ENCODE peak calls at places on chromosome 4, in nine cellular contexts. K is HCT116, Q is PC-3, P is SK-N-SH, L is OCI-LY7, A is GM23248, J is neural progenitor cell, M is hepatocyte, G is MM.1S. E is an unnamed sample.
A peak's percentile ranks its signal among the peaks of the same experiment; 100 is the strongest.

GRCh38 chr4:94208918-94209317 is 1.3 kb downstream of the SMARCAD1 start:
- DNase-seq in M (no peak), J (no peak), Q (no peak), P (no peak), G (no peak), K (no peak), L (peak; percentile 17), A (peak; percentile 6), E (no peak)

GRCh38 chr4:32697281-32697814 is 1977.2 kb downstream of the PCDH7 start:
- DNase-seq in A (no peak), P (no peak), Q (no peak), L (peak; percentile 2), M (no peak), G (peak; percentile 41), J (no peak), K (no peak), E (no peak)

GRCh38 chr4:104394409-104394813 is 100.3 kb downstream of the CXXC4 start:
- DNase-seq in L (no peak), M (no peak), G (no peak), K (no peak), A (no peak), P (peak; percentile 10), Q (no peak), J (peak; percentile 24), E (peak; percentile 26)

GRCh38 chr4:83932996-83933395 is 397.1 kb downstream of the GPAT3 start:
- DNase-seq in G (no peak), A (no peak), Q (peak; percentile 59), L (no peak), P (no peak), K (no peak), M (no peak), J (no peak), E (no peak)

GRCh38 chr4:8861576-8862279 is 9.9 kb downstream of the HMX1 start:
- DNase-seq in Q (no peak), M (no peak), K (no peak), P (no peak), L (no peak), J (peak; percentile 70), G (no peak), A (no peak), E (peak; percentile 68)

GRCh38 chr4:155679343-155679742 is 12.7 kb downstream of the GUCY1A1 start:
- DNase-seq in A (peak; percentile 38), J (peak; percentile 16), K (no peak), G (no peak), M (peak; percentile 46), P (no peak), L (no peak), Q (peak; percentile 93), E (no peak)

GRCh38 chr4:200936-201335 is 76.6 kb downstream of the ZNF718 start:
- DNase-seq in L (no peak), J (no peak), K (no peak), M (no peak), Q (no peak), A (no peak), G (no peak), P (no peak), E (no peak)

GRCh38 chr4:26647523-26648224 is 63.8 kb downstream of the TBC1D19 start:
- DNase-seq in L (no peak), A (no peak), K (no peak), P (no peak), J (no peak), M (no peak), Q (no peak), G (no peak), E (peak; percentile 37)

GRCh38 chr4:177093964-177094363 is 215.7 kb upstream of the NEIL3 start:
- DNase-seq in A (no peak), K (no peak), L (no peak), P (peak; percentile 15), Q (no peak), M (no peak), G (peak; percentile 8), J (no peak), E (no peak)

GRCh38 chr4:142353149-142353738 is 492.9 kb downstream of the INPP4B start:
- DNase-seq in K (peak; percentile 69), G (peak; percentile 41), L (peak; percentile 44), Q (peak; percentile 88), P (no peak), J (peak; percentile 85), A (peak; percentile 83), M (peak; percentile 84), E (peak; percentile 81)

GRCh38 chr4:175935016-175935661 is 123.1 kb upstream of the GPM6A start:
- DNase-seq in A (no peak), Q (peak; percentile 85), G (no peak), P (no peak), M (peak; percentile 18), J (no peak), K (peak; percentile 72), L (no peak), E (peak; percentile 50)

GRCh38 chr4:173371292-173372192 is 788 bp downstream of the SAP30 start:
- DNase-seq in A (peak; percentile 90), K (no peak), L (peak; percentile 73), G (peak; percentile 70), M (peak; percentile 78), J (peak; percentile 83), Q (peak; percentile 58), P (peak; percentile 56), E (peak; percentile 69)

GRCh38 chr4:74267998-74268606 is 40.2 kb upstream of the EPGN start:
- DNase-seq in M (peak; percentile 12), K (peak; percentile 87), L (no peak), G (peak; percentile 42), A (peak; percentile 87), J (no peak), P (no peak), Q (peak; percentile 94), E (no peak)

GRCh38 chr4:10962246-10962645 is 277.7 kb upstream of the CLNK start:
- DNase-seq in K (no peak), M (no peak), Q (no peak), L (no peak), P (no peak), J (no peak), G (no peak), A (no peak), E (no peak)

GRCh38 chr4:10963958-10964705 is 279.6 kb upstream of the CLNK start:
- DNase-seq in M (no peak), G (no peak), P (no peak), J (peak; percentile 67), A (no peak), K (no peak), L (no peak), Q (no peak), E (peak; percentile 55)

GRCh38 chr4:10960386-10960785 is 275.8 kb upstream of the CLNK start:
- DNase-seq in L (no peak), J (no peak), G (no peak), A (no peak), K (no peak), Q (no peak), M (no peak), P (no peak), E (no peak)

DNA sequence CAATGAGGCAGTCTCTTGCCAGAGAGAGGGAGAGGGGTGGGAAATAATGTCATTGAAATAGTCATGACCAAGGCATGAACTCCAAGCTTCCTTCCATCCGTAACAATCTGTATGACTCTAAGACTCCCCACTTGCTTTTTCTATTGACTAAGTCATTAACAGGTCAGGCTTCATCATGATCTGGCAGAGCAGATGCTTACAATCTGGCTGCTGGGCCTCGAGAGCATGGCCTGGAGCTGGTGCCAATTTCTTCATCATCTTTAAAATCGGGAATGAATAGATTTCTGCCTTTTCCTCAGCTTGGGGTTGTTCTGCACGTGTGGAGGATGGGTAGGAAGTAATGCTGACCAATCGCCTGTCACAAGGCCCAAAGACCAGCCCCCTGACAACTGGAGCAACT is 280.6 kb upstream of the CLNK start:
- DNase-seq in G (no peak), J (no peak), M (no peak), L (no peak), A (no peak), K (no peak), Q (no peak), P (no peak), E (no peak)
- TF ChIP-seq EZH2phosphoT487 in G (no peak), J (no peak), M (no peak), L (no peak), A (no peak), K (no peak), Q (no peak), P (no peak), E (no peak)

GRCh38 chr4:55055529-55055928 is 69.9 kb downstream of the KDR start:
- DNase-seq in P (no peak), Q (no peak), G (peak; percentile 50), M (no peak), L (no peak), J (no peak), K (no peak), A (no peak), E (no peak)

GRCh38 chr4:55050418-55050950 is 74.9 kb downstream of the KDR start:
- DNase-seq in G (no peak), L (no peak), P (no peak), Q (no peak), A (no peak), M (no peak), J (no peak), K (no peak), E (no peak)

DNA sequence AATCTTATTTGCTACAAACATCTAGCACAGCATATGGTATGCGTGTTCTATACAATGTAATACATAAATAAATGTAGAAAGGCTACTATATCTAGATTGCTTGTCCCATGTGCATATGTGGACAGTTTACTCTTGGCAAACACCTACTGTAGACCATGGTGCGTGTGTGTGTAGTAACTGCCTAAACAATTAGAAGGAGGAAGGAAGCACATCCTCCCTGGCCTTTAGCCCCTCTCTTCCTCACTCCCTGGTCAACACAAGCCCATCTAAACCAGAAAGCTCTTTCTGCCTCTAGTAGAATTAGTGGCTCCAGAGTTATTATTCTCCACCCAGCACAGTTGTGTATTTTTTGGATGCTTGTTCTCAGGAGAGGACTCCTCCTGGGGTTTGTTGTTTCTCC is 73.9 kb downstream of the KDR start:
- DNase-seq in P (no peak), Q (no peak), A (no peak), J (no peak), G (no peak), K (no peak), L (no peak), M (no peak), E (no peak)
- TF ChIP-seq EZH2phosphoT487 in P (no peak), Q (no peak), A (no peak), J (no peak), G (no peak), K (no peak), L (no peak), M (no peak), E (no peak)

DNA sequence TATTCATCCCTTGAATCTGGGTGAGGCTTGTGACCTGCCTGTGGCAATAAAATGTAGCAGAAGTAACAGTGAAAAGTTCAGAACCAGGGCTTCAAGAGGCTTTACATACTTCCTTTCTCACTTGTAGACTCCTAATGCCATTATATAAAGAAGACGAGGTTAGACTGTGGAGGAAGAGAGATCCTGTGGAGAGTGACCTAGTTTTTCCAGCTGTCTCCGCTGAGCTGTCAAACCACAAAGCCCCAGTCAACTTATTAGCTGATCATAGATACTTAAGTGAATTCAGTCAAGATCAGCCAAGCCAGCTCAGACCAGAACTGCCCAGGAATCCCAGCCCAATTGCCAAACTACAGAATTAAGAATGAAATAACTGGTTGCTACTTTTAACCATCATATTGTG is 80.9 kb upstream of the KLF3 start:
- DNase-seq in Q (no peak), P (no peak), L (no peak), J (no peak), K (no peak), M (no peak), A (peak; percentile 36), G (no peak), E (no peak)
- TF ChIP-seq EZH2phosphoT487 in Q (no peak), P (no peak), L (no peak), J (no peak), K (no peak), M (no peak), A (no peak), G (no peak), E (no peak)

GRCh38 chr4:154032914-154033313 is 244.0 kb upstream of the SFRP2 start:
- DNase-seq in J (no peak), P (no peak), L (no peak), Q (no peak), M (no peak), G (no peak), A (no peak), K (no peak), E (no peak)
- TF ChIP-seq EZH2phosphoT487 in J (no peak), P (no peak), L (no peak), Q (no peak), M (no peak), G (no peak), A (no peak), K (no peak), E (no peak)

E was measured in GM23338.